ENCODE peak calls at places on chromosomes 2 and 18, in nine cellular contexts. D is H9; C is A549; F is left ventricle myocardium inferior; Q is fibroblast of lung; T is right cardiac atrium; X is GM23338; N is CD8-positive, alpha-beta memory T cell; E is tibial artery. A is an unnamed sample. For H3K4me1, the result is how much of the 10 kb centered on the place peaks cover.

GRCh38 chr2:101961287-101962242 is 30.2 kb upstream of the IL1R2 start:
- DNase-seq in D (no peak), C (no peak), F (peak), Q (peak), T (peak), X (no peak), N (no peak), E (peak), A (peak)

GRCh38 chr2:202133556-202134245 is 60.6 kb downstream of the KIAA2012 start:
- DNase-seq in D (no peak), C (no peak), F (no peak), Q (no peak), T (no peak), X (no peak), N (no peak), E (no peak), A (no peak)

GRCh38 chr2:8679827-8680731 is 1.8 kb upstream of the ID2 start:
- DNase-seq in D (no peak), C (peak), F (peak), Q (peak), T (peak), X (no peak), N (peak), E (peak), A (peak)

GRCh38 chr2:8543412-8544167 is 138.3 kb upstream of the ID2 start:
- DNase-seq in D (peak), C (no peak), F (peak), Q (peak), T (peak), X (no peak), N (peak), E (peak), A (peak)

GRCh38 chr2:237743561-237744269 is 54.9 kb upstream of the RBM44 start:
- DNase-seq in D (no peak), C (peak), F (no peak), Q (peak), T (no peak), X (peak), N (no peak), E (no peak), A (no peak)

GRCh38 chr18:75142677-75143076 is 66.3 kb downstream of the PTGR3 start:
- DNase-seq in D (no peak), C (no peak), F (no peak), Q (no peak), T (no peak), X (no peak), N (no peak), E (no peak), A (no peak)

GRCh38 chr2:76251342-76251741 is 540.6 kb upstream of the GCFC2 start:
- DNase-seq in D (no peak), C (no peak), F (no peak), Q (no peak), T (no peak), X (no peak), N (no peak), E (no peak), A (no peak)

GRCh38 chr2:172102858-172103359 is at the start of gene DLX2:
- DNase-seq in D (peak), C (peak), F (peak), Q (peak), T (peak), X (peak), N (peak), E (peak), A (peak)

GRCh38 chr2:73877071-73877802 is 15.6 kb upstream of the ACTG2 start:
- DNase-seq in D (no peak), C (no peak), F (no peak), Q (no peak), T (no peak), X (no peak), N (no peak), E (no peak), A (no peak)

GRCh38 chr18:41391616-41392610 is 563.1 kb upstream of the PIK3C3 start:
- DNase-seq in D (peak), C (peak), F (no peak), Q (peak), T (peak), X (peak), N (no peak), E (no peak), A (peak)

GRCh38 chr2:85329181-85329651 is 1.4 kb upstream of the TGOLN2 start:
- DNase-seq in D (no peak), C (no peak), F (no peak), Q (no peak), T (no peak), X (no peak), N (no peak), E (no peak), A (no peak)

GRCh38 chr2:194363295-194363694 is 1293.7 kb upstream of the SLC39A10 start:
- DNase-seq in D (no peak), C (no peak), F (no peak), Q (no peak), T (no peak), X (no peak), N (no peak), E (no peak), A (no peak)

GRCh38 chr2:229431331-229431954 is 160.4 kb upstream of the PID1 start:
- DNase-seq in D (no peak), C (no peak), F (no peak), Q (peak), T (no peak), X (peak), N (no peak), E (no peak), A (peak)

GRCh38 chr18:79872852-79873444 is 75.2 kb downstream of the KCNG2 start:
- DNase-seq in D (peak), C (no peak), F (no peak), Q (no peak), T (no peak), X (no peak), N (no peak), E (no peak), A (no peak)

GRCh38 chr2:95346738-95347671 is 49.9 kb downstream of the KCNIP3 start:
- DNase-seq in D (peak), C (peak), F (peak), Q (peak), T (peak), X (peak), N (no peak), E (no peak), A (peak)

GRCh38 chr18:62682396-62682795 is 32.9 kb upstream of the PHLPP1 start:
- DNase-seq in D (no peak), C (no peak), F (no peak), Q (no peak), T (no peak), X (peak), N (no peak), E (no peak), A (no peak)

GRCh38 chr2:163667064-163667887 is 68.5 kb downstream of the FIGN start:
- DNase-seq in D (no peak), C (peak), F (no peak), Q (peak), T (no peak), X (no peak), N (no peak), E (no peak), A (no peak)

DNA sequence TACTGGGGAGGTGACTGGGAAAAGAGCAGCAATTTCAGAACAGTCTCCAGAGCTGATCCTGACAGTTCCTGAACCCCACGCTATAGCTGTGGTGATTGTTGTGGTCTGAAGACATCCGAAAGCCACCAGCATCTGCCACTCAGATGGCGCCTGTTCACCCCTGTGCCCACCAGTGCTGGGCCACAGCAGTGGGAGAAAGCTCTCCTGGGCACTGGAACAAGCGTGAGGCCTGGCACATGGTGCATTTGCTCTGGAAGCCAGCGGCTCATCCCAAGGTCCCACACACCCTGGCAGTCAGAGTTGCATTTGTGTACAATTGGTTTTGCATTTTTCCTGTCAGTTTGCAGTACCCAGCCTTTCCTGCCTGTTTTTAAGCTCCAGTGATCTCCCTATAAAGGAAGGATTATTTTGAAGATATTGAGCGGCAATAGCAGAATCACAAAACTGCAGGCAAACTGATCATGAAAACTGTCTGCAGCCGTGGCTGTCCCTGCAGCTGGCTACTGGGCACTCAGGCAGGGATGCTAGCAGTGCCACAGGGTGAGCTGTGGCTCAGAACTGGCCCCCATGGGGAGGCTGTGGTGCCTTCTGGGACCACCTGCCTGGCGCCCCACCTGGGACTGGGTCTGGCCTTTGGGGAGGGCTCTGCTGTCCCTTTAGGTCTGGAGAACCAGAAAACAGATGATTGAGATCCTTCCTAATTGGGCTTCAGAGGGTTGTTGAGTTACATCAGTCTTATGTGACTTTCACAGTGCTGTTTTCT is 30.1 kb downstream of the IMPA2 start:
- DNase-seq in D (no peak), C (no peak), F (no peak), Q (no peak), T (no peak), X (no peak), N (no peak), E (no peak), A (no peak)
- H3K27ac ChIP-seq in D (no peak), C (no peak), F (peak), Q (no peak), T (no peak), X (no peak), N (no peak), E (no peak), A (no peak)

DNA sequence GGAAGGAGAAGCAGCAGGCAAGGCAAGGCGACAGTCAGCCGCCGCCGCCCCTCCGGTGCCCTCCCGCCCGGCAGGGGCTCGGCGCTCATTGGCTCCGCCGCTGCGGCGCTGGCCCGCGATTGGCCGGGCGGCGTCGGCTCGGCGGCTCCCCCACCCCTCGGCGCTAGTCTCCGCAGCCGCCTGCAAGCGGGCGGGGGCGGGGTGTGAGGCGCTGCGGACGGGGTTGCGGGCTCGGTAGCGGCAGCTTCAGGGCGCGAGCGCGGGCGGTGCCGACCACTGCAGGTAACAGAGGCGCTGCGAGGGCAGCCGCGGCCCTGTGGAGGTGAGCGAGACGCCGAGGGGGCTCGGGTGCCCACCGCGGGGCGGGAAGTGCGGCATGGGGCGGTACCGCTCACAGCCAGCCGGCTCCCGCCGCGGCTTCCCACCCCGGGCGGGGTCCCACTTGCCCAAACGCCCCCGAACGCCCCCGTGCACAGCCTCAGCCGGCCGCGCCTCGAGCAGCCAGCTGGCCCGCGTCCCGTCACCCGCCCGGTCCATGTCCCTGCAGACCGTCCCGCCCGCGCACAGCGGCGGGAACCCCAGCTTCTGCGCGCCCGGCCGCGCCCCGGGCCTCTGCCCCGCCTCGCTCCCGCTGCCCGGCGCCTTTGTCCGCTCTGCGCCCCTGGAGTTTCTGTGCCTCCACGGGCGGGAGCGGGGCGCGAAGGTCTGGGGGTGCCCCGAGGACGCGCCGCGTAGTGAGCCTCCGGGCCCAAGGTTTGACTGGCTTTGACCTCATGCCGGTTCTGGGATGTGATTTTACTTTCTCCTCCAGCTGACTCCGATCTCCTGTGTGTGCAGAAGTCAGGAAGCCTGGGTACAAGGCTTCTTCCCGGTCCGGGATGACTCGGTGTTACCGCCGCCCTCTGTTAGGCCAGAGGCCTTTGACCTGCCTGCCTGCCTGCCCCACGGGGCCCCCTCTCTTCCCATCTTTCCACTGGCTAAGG is at the start of gene SANBR:
- DNase-seq in D (peak), C (peak), F (peak), Q (peak), T (peak), X (peak), N (peak), E (peak), A (peak)
- H3K4me1 ChIP-seq in D (under half), C (under half), F (under half), Q (under half), T (under half), X (under half), N (under half), E (under half), A (under half)

GRCh38 chr2:162623888-162624287 is 214.7 kb downstream of the KCNH7 start:
- DNase-seq in D (no peak), C (no peak), F (no peak), Q (no peak), T (no peak), X (no peak), N (no peak), E (no peak), A (no peak)

GRCh38 chr2:162629085-162629484 is 209.5 kb downstream of the KCNH7 start:
- DNase-seq in D (no peak), C (no peak), F (no peak), Q (no peak), T (no peak), X (no peak), N (no peak), E (no peak), A (no peak)

DNA sequence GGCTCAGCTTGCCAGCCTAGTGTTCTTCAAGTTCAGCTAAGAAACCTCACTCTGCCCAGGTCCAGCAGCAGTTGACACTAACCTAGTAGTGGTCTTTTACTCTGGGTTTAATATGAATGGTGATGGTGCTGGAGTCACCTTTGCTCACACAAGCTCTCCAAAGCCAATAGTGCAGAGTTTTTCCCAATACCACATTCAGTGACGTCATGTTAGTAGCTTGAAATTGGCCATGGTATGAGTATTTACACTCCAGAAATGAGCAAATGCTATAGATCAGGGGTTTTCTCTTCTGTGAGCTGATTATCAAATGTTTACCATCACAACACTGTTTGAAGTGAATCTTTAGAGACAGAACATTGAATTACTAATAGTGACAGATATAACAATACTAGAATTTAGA is 209.1 kb downstream of the KCNH7 start:
- DNase-seq in D (no peak), C (no peak), F (no peak), Q (no peak), T (no peak), X (no peak), N (no peak), E (no peak), A (no peak)
- H3K27ac ChIP-seq in D (no peak), C (no peak), F (no peak), Q (no peak), T (no peak), X (no peak), N (no peak), E (no peak), A (no peak)

GRCh38 chr2:42185200-42185921 is 16.2 kb downstream of the EML4 start:
- DNase-seq in D (no peak), C (no peak), F (no peak), Q (peak), T (no peak), X (no peak), N (no peak), E (no peak), A (no peak)
- H3K4me1 ChIP-seq in D (under half), C (under half), F (under half), Q (under half), T (under half), X (under half), N (half or more), E (under half), A (under half)

DNA sequence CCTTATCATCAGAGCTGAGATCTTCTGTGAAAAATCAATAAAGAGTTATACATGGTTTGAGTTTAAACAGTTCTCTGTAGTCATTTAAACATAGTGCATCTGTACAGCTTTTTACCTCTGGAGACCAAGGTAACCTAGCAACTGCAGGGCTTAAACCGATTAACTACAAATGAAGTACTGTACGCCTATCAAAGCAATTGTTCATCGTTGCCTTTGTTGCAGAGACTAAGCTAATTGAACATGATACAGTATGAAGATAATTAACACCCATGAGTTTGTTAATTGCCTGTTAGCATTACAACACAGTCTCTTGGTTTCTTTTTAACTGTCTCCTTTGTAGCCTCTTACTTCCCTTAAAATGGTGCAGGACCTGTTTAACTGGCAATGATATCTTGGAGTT is 147.9 kb downstream of the LNPK start:
- DNase-seq in D (no peak), C (no peak), F (no peak), Q (no peak), T (no peak), X (no peak), N (no peak), E (no peak), A (no peak)
- H3K27ac ChIP-seq in D (no peak), C (no peak), F (no peak), Q (no peak), T (no peak), X (no peak), N (no peak), E (no peak), A (no peak)

GRCh38 chr2:195486987-195487644 is 169.9 kb upstream of the SLC39A10 start:
- DNase-seq in D (no peak), C (peak), F (no peak), Q (peak), T (no peak), X (no peak), N (no peak), E (no peak), A (peak)
- H3K4me1 ChIP-seq in D (under half), C (under half), F (under half), Q (under half), T (under half), X (under half), N (under half), E (under half), A (under half)